ENCODE peak calls at places on chromosomes 16 and 17, in six cellular contexts. W is uterus, L is mammary epithelial cell, O is AG10803, V is neural progenitor cell, H is body of pancreas. Y is an unnamed sample.

GRCh38 chr16:85619089-85619850 is 6.1 kb downstream of the GSE1 start:
- DNase-seq in W (no peak), L (no peak), O (no peak), V (no peak), H (no peak), Y (no peak)

GRCh38 chr17:14730821-14731220 is 429.9 kb downstream of the HS3ST3B1 start:
- DNase-seq in W (no peak), L (no peak), O (no peak), V (no peak), H (no peak), Y (no peak)

GRCh38 chr16:28318042-28318597 is 25.8 kb downstream of the SBK1 start:
- DNase-seq in W (no peak), L (no peak), O (no peak), V (no peak), H (no peak), Y (peak)

GRCh38 chr16:88463411-88463810 is 10.3 kb downstream of the ZFPM1 start:
- DNase-seq in W (no peak), L (no peak), O (no peak), V (no peak), H (no peak), Y (no peak)

GRCh38 chr16:88533381-88533831 is 36.8 kb upstream of the ZC3H18 start:
- DNase-seq in W (no peak), L (no peak), O (peak), V (no peak), H (peak), Y (peak)

GRCh38 chr16:28603381-28604185 is 6.3 kb downstream of the SULT1A1 start:
- DNase-seq in W (no peak), L (no peak), O (no peak), V (no peak), H (no peak), Y (no peak)

GRCh38 chr17:38358586-38359513 is 7.2 kb downstream of the SOCS7 start:
- DNase-seq in W (no peak), L (peak), O (peak), V (no peak), H (no peak), Y (no peak)

GRCh38 chr16:76035689-76036088 is 241.5 kb upstream of the CNTNAP4 start:
- DNase-seq in W (no peak), L (peak), O (no peak), V (peak), H (no peak), Y (peak)

GRCh38 chr17:8557176-8557806 is 73.2 kb downstream of the MYH10 start:
- DNase-seq in W (no peak), L (no peak), O (peak), V (no peak), H (no peak), Y (peak)

GRCh38 chr17:6755281-6755680 is 565 bp upstream of the XAF1 start:
- DNase-seq in W (peak), L (no peak), O (peak), V (peak), H (no peak), Y (no peak)

GRCh38 chr16:47018223-47018891 is 44.9 kb upstream of the DNAJA2 start:
- DNase-seq in W (no peak), L (peak), O (no peak), V (peak), H (peak), Y (peak)

GRCh38 chr17:37300683-37301082 is 75.1 kb upstream of the C17orf78 start:
- DNase-seq in W (no peak), L (no peak), O (no peak), V (no peak), H (no peak), Y (peak)

GRCh38 chr17:1107083-1107776 is 72.6 kb downstream of the ABR start:
- DNase-seq in W (no peak), L (no peak), O (no peak), V (no peak), H (no peak), Y (no peak)

GRCh38 chr17:75646626-75646968 is 13.4 kb downstream of the SMIM5 start:
- DNase-seq in W (no peak), L (no peak), O (no peak), V (no peak), H (no peak), Y (no peak)

GRCh38 chr17:81165246-81166032 is at the start of gene PVALEF:
- DNase-seq in W (no peak), L (no peak), O (no peak), V (peak), H (peak), Y (no peak)

GRCh38 chr16:82738699-82739098 is 111.9 kb downstream of the CDH13 start:
- DNase-seq in W (no peak), L (no peak), O (no peak), V (no peak), H (no peak), Y (no peak)
- TF ChIP-seq CTCF in W (no peak), L (peak), O (peak), V (peak), H (no peak), Y (peak)

GRCh38 chr16:10743610-10744369 is at the start of gene NUBP1:
- DNase-seq in W (peak), L (peak), O (peak), V (peak), H (peak), Y (peak)

GRCh38 chr16:10740845-10741208 is 2.8 kb upstream of the NUBP1 start:
- DNase-seq in W (no peak), L (no peak), O (no peak), V (no peak), H (no peak), Y (no peak)

GRCh38 chr16:10743227-10743609 is 424 bp upstream of the NUBP1 start:
- DNase-seq in W (no peak), L (no peak), O (no peak), V (no peak), H (no peak), Y (no peak)

GRCh38 chr16:10740000-10740844 is 3.4 kb upstream of the NUBP1 start:
- DNase-seq in W (no peak), L (no peak), O (no peak), V (no peak), H (peak), Y (no peak)

GRCh38 chr16:10741844-10742243 is 1.8 kb upstream of the NUBP1 start:
- DNase-seq in W (no peak), L (no peak), O (peak), V (no peak), H (peak), Y (no peak)
- H3K4me3 ChIP-seq in W (no peak), L (no peak), O (no peak), V (no peak), H (no peak), Y (no peak)

GRCh38 chr17:10352866-10353265 is 19.9 kb downstream of the MYH13 start:
- DNase-seq in W (no peak), L (no peak), O (no peak), V (no peak), H (no peak), Y (no peak)

GRCh38 chr17:10349403-10349802 is 23.4 kb downstream of the MYH13 start:
- DNase-seq in W (no peak), L (no peak), O (no peak), V (peak), H (no peak), Y (no peak)
- TF ChIP-seq CTCF in W (no peak), L (no peak), O (peak), V (peak), H (no peak), Y (no peak)

GRCh38 chr17:45784583-45785372 is 658 bp downstream of the CRHR1 start:
- DNase-seq in W (no peak), L (peak), O (no peak), V (peak), H (peak), Y (peak)
- H3K4me3 ChIP-seq in W (peak), L (peak), O (no peak), V (peak), H (no peak), Y (no peak)

Y was measured in epithelial cell of esophagus.